ENCODE peak calls at places on chromosomes 7 and 10, in nine cellular contexts. One of them, this sample, is unnamed.

GRCh38 chr10:11285171-11285570 is 267.5 kb downstream of the CELF2 start:
- DNase-seq in NT2/D1: no peak
- DNase-seq in NCI-H1105 treated with DMSO at 0.1 percent for 48 hours: no peak
- DNase-seq in GOT3: no peak
- DNase-seq in fibroblast of the conjunctiva: no peak
- DNase-seq in iris pigment epithelial cell: no peak
- DNase-seq in T-cell: no peak
- DNase-seq in T47D: peak
- DNase-seq in Calu3: no peak
- DNase-seq in this sample: no peak

GRCh38 chr10:6840766-6841165 is 260.7 kb upstream of the PRKCQ start:
- DNase-seq in NT2/D1: no peak
- DNase-seq in NCI-H1105 treated with DMSO at 0.1 percent for 48 hours: no peak
- DNase-seq in GOT3: no peak
- DNase-seq in fibroblast of the conjunctiva: peak
- DNase-seq in iris pigment epithelial cell: no peak
- DNase-seq in T-cell: no peak
- DNase-seq in T47D: no peak
- DNase-seq in Calu3: no peak
- DNase-seq in this sample: no peak

GRCh38 chr10:1309969-1310789 is 254.0 kb downstream of the WDR37 start:
- DNase-seq in NT2/D1: peak
- DNase-seq in NCI-H1105 treated with DMSO at 0.1 percent for 48 hours: no peak
- DNase-seq in GOT3: no peak
- DNase-seq in fibroblast of the conjunctiva: no peak
- DNase-seq in iris pigment epithelial cell: no peak
- DNase-seq in T-cell: no peak
- DNase-seq in T47D: no peak
- DNase-seq in Calu3: no peak
- DNase-seq in this sample: no peak

GRCh38 chr10:67015225-67015624 is 89.4 kb downstream of the LRRTM3 start:
- DNase-seq in NT2/D1: no peak
- DNase-seq in NCI-H1105 treated with DMSO at 0.1 percent for 48 hours: no peak
- DNase-seq in GOT3: no peak
- DNase-seq in fibroblast of the conjunctiva: no peak
- DNase-seq in iris pigment epithelial cell: peak
- DNase-seq in T-cell: no peak
- DNase-seq in T47D: no peak
- DNase-seq in Calu3: no peak
- DNase-seq in this sample: no peak

GRCh38 chr7:55065079-55065478 is 46.3 kb downstream of the EGFR start:
- DNase-seq in NT2/D1: no peak
- DNase-seq in NCI-H1105 treated with DMSO at 0.1 percent for 48 hours: no peak
- DNase-seq in GOT3: peak
- DNase-seq in fibroblast of the conjunctiva: peak
- DNase-seq in iris pigment epithelial cell: peak
- DNase-seq in T-cell: no peak
- DNase-seq in T47D: no peak
- DNase-seq in Calu3: peak
- DNase-seq in this sample: peak

GRCh38 chr10:78267070-78267469 is 233.4 kb downstream of the RPS24 start:
- DNase-seq in NT2/D1: no peak
- DNase-seq in NCI-H1105 treated with DMSO at 0.1 percent for 48 hours: no peak
- DNase-seq in GOT3: no peak
- DNase-seq in fibroblast of the conjunctiva: no peak
- DNase-seq in iris pigment epithelial cell: no peak
- DNase-seq in T-cell: no peak
- DNase-seq in T47D: peak
- DNase-seq in Calu3: no peak
- DNase-seq in this sample: no peak

GRCh38 chr7:27130540-27131389 is at the start of gene HOXA4:
- DNase-seq in NT2/D1: no peak
- DNase-seq in NCI-H1105 treated with DMSO at 0.1 percent for 48 hours: no peak
- DNase-seq in GOT3: peak
- DNase-seq in fibroblast of the conjunctiva: no peak
- DNase-seq in iris pigment epithelial cell: no peak
- DNase-seq in T-cell: peak
- DNase-seq in T47D: no peak
- DNase-seq in Calu3: no peak
- DNase-seq in this sample: peak

GRCh38 chr10:27742926-27743735 is 2.5 kb downstream of the MKX start:
- DNase-seq in NT2/D1: no peak
- DNase-seq in NCI-H1105 treated with DMSO at 0.1 percent for 48 hours: peak
- DNase-seq in GOT3: no peak
- DNase-seq in fibroblast of the conjunctiva: no peak
- DNase-seq in iris pigment epithelial cell: peak
- DNase-seq in T-cell: peak
- DNase-seq in T47D: peak
- DNase-seq in Calu3: peak
- DNase-seq in this sample: peak

GRCh38 chr7:108528183-108528712 is 2.3 kb upstream of the PNPLA8 start:
- DNase-seq in NT2/D1: no peak
- DNase-seq in NCI-H1105 treated with DMSO at 0.1 percent for 48 hours: no peak
- DNase-seq in GOT3: no peak
- DNase-seq in fibroblast of the conjunctiva: no peak
- DNase-seq in iris pigment epithelial cell: no peak
- DNase-seq in T-cell: no peak
- DNase-seq in T47D: no peak
- DNase-seq in Calu3: peak
- DNase-seq in this sample: no peak

GRCh38 chr10:111128331-111129167 is 51.7 kb downstream of the ADRA2A start:
- DNase-seq in NT2/D1: no peak
- DNase-seq in NCI-H1105 treated with DMSO at 0.1 percent for 48 hours: no peak
- DNase-seq in GOT3: no peak
- DNase-seq in fibroblast of the conjunctiva: no peak
- DNase-seq in iris pigment epithelial cell: no peak
- DNase-seq in T-cell: no peak
- DNase-seq in T47D: no peak
- DNase-seq in Calu3: peak
- DNase-seq in this sample: peak

GRCh38 chr7:147858421-147858820 is 732.1 kb upstream of the C7orf33 start:
- DNase-seq in NT2/D1: no peak
- DNase-seq in NCI-H1105 treated with DMSO at 0.1 percent for 48 hours: no peak
- DNase-seq in GOT3: no peak
- DNase-seq in fibroblast of the conjunctiva: no peak
- DNase-seq in iris pigment epithelial cell: no peak
- DNase-seq in T-cell: no peak
- DNase-seq in T47D: no peak
- DNase-seq in Calu3: no peak
- DNase-seq in this sample: no peak

GRCh38 chr10:62268027-62268398 is 631 bp downstream of the RTKN2 start:
- DNase-seq in NT2/D1: no peak
- DNase-seq in NCI-H1105 treated with DMSO at 0.1 percent for 48 hours: no peak
- DNase-seq in GOT3: no peak
- DNase-seq in fibroblast of the conjunctiva: no peak
- DNase-seq in iris pigment epithelial cell: no peak
- DNase-seq in T-cell: no peak
- DNase-seq in T47D: peak
- DNase-seq in Calu3: peak
- DNase-seq in this sample: no peak

GRCh38 chr7:143492043-143492471 is 14.4 kb downstream of the TAS2R41 start:
- DNase-seq in NT2/D1: no peak
- DNase-seq in NCI-H1105 treated with DMSO at 0.1 percent for 48 hours: no peak
- DNase-seq in GOT3: no peak
- DNase-seq in fibroblast of the conjunctiva: peak
- DNase-seq in iris pigment epithelial cell: peak
- DNase-seq in T-cell: no peak
- DNase-seq in T47D: no peak
- DNase-seq in Calu3: no peak
- DNase-seq in this sample: no peak